ENCODE peak calls at places on chromosomes 6 and 20, in six cellular contexts. F is HFF-Myc, Z is fibroblast of lung, J is fibroblast of mammary gland, K is transverse colon, S is K562. R is an unnamed sample.
A peak's percentile ranks its signal among the peaks of the same experiment; 100 is the strongest.

GRCh38 chr20:62837790-62838458 is 21.1 kb downstream of the COL9A3 start:
- DNase-seq in F (peak; percentile 70), Z (peak; percentile 74), J (peak; percentile 47), K (peak; percentile 95), S (no peak), R (peak; percentile 87)

GRCh38 chr6:125203395-125203794 is 49.8 kb downstream of the TPD52L1 start:
- DNase-seq in F (no peak), Z (no peak), J (no peak), K (no peak), S (no peak), R (no peak)

GRCh38 chr6:71419954-71420692 is 131.5 kb downstream of the OGFRL1 start:
- DNase-seq in F (no peak), Z (peak; percentile 38), J (peak; percentile 30), K (peak; percentile 13), S (no peak), R (no peak)

GRCh38 chr6:105757512-105758200 is 328.5 kb upstream of the PRDM1 start:
- DNase-seq in F (no peak), Z (no peak), J (no peak), K (peak; percentile 18), S (no peak), R (no peak)

GRCh38 chr20:31862506-31862905 is 7.8 kb downstream of the DUSP15 start:
- DNase-seq in F (no peak), Z (no peak), J (no peak), K (no peak), S (no peak), R (no peak)

GRCh38 chr6:151914475-151914874 is 107.0 kb downstream of the ESR1 start:
- DNase-seq in F (no peak), Z (peak; percentile 0), J (peak; percentile 54), K (no peak), S (no peak), R (no peak)

GRCh38 chr6:50030777-50031562 is 9.2 kb upstream of the DEFB110 start:
- DNase-seq in F (no peak), Z (peak; percentile 21), J (peak; percentile 1), K (no peak), S (peak; percentile 12), R (no peak)

GRCh38 chr20:37382539-37383120 is 36.7 kb downstream of the SRC start:
- DNase-seq in F (no peak), Z (no peak), J (no peak), K (no peak), S (no peak), R (no peak)

GRCh38 chr6:15872252-15873103 is 209.7 kb upstream of the DTNBP1 start:
- DNase-seq in F (no peak), Z (peak; percentile 58), J (peak; percentile 73), K (no peak), S (no peak), R (no peak)

GRCh38 chr6:163790296-163790840 is 375.9 kb downstream of the QKI start:
- DNase-seq in F (no peak), Z (peak; percentile 59), J (peak; percentile 55), K (no peak), S (no peak), R (peak; percentile 76)

GRCh38 chr6:113594726-113595125 is 262.4 kb upstream of the MARCKS start:
- DNase-seq in F (no peak), Z (no peak), J (no peak), K (no peak), S (no peak), R (no peak)

GRCh38 chr6:7270320-7271204 is 42.4 kb downstream of the SSR1 start:
- DNase-seq in F (no peak), Z (no peak), J (no peak), K (no peak), S (no peak), R (no peak)

GRCh38 chr6:122399348-122400120 is at the start of gene HSF2:
- DNase-seq in F (peak; percentile 90), Z (peak; percentile 98), J (peak; percentile 98), K (peak; percentile 96), S (peak; percentile 95), R (peak; percentile 98)
- TF ChIP-seq CTCF in F (no peak), Z (peak; percentile 17), J (peak; percentile 14), K (peak; percentile 26), S (no peak), R (peak; percentile 26)

GRCh38 chr6:41503435-41503768 is 42.8 kb upstream of the FOXP4 start:
- DNase-seq in F (no peak), Z (peak; percentile 23), J (no peak), K (no peak), S (no peak), R (no peak)
- H3K4me3 ChIP-seq in F (no peak overlapping the region), Z (no peak overlapping the region), J (no peak overlapping the region), K (no peak overlapping the region), S (no peak overlapping the region), R (peak overlapping the region; percentile 30)

DNA sequence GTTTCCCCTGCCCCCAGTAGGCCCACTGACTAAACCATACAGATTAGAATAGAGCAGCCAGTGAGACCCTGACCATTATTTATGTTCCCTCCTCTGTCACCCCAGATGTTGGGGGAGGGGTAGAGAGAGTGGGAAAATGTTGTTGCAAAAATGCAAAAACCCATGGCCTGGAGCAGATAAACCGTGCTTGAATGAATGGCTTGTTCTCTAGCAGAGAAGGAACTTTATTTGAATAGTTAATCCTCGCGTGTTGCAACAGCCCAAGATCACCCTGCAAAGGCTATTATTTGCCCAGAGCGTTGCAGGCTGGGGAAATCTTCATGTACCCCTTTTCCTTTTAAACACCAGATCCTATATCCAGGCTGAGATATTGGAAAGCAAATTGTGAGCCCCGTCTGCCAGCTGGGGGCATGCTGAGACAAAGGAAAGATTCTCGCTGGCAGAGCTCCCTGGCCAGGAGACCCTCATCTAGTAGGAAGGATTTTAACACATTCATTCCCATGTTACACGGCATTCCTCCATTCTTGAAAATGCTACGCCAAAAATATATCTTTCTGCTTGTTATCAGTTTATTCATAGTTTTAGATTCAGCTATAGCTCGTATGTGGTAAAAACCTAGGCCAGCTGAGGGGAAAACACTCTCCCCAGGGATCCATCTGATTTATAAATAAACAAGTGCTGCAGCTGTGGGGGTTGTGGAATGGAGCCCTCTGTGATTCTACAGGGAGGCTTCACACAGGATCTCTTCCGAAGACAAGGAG is 53.0 kb downstream of the LINC00237 start:
- DNase-seq in F (no peak), Z (no peak), J (no peak), K (no peak), S (no peak), R (no peak)
- TF ChIP-seq CTCF in F (no peak), Z (no peak), J (no peak), K (no peak), S (no peak), R (no peak)

DNA sequence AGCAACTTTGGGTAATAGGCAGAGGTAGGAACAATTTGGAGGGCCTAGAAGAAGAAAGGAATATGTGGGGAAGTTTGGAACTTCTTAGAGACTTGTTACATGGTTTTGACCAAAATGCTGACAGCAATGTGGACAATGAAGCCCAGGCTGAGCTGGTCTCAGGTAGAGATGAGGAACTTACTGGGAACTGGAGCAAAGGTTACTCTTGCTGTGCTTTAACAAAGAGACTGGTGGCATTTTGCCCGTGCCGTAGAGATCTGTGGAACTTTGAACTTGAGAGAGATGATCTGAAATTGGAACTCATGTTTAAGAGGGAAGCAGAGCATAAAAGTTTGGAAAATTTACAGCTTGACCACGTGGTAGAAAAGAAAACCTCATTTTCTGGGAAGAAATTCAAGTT is 28.3 kb upstream of the TMEM200A start:
- DNase-seq in F (no peak), Z (no peak), J (no peak), K (peak; percentile 28), S (no peak), R (no peak)
- H3K4me3 ChIP-seq in F (no peak overlapping the region), Z (no peak overlapping the region), J (no peak overlapping the region), K (no peak overlapping the region), S (no peak overlapping the region), R (no peak overlapping the region)

DNA sequence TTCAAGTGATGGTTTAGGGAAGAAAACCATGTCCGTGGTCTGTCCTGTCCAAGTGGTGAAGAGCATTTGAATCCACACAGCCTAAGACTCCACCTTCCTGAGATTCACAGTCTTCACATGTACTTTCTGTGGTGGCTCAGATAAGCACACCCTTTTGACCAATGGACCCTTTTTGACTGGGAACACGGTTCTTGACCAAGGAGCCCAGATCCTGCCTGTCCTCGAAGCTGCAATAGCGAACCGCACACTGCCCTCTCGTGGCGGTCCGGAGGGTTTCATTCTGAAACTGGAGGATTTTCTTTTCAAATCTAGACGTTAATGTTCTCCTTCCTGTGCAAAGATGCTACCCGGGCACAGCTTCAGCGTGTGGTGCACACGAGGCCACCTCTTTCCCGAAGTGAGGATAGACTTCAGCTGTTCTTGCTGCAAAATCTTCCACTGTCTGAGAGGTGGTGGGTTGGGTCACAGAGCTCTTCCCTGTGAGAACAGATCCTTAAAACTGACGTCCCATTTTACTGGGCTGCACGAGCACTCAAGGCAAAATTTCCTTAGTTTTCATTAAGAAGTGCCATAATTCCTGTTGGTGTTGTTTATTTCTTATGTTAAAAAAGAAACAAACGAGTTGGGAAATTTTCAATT is 90.5 kb downstream of the SYNJ2 start:
- DNase-seq in F (no peak), Z (peak; percentile 81), J (peak; percentile 79), K (peak; percentile 75), S (peak; percentile 86), R (no peak)
- TF ChIP-seq CTCF in F (peak; percentile 79), Z (peak; percentile 84), J (peak; percentile 86), K (peak; percentile 82), S (peak; percentile 98), R (peak; percentile 85)

GRCh38 chr6:4186391-4186790 is 51.0 kb upstream of the ECI2 start:
- DNase-seq in F (no peak), Z (no peak), J (no peak), K (no peak), S (no peak), R (no peak)

GRCh38 chr6:4187480-4187879 is 52.1 kb upstream of the ECI2 start:
- DNase-seq in F (no peak), Z (no peak), J (no peak), K (no peak), S (no peak), R (no peak)

GRCh38 chr6:4191271-4191721 is 55.9 kb upstream of the ECI2 start:
- DNase-seq in F (no peak), Z (no peak), J (no peak), K (no peak), S (no peak), R (no peak)

GRCh38 chr6:4189249-4189648 is 53.9 kb upstream of the ECI2 start:
- DNase-seq in F (no peak), Z (no peak), J (no peak), K (no peak), S (no peak), R (no peak)

DNA sequence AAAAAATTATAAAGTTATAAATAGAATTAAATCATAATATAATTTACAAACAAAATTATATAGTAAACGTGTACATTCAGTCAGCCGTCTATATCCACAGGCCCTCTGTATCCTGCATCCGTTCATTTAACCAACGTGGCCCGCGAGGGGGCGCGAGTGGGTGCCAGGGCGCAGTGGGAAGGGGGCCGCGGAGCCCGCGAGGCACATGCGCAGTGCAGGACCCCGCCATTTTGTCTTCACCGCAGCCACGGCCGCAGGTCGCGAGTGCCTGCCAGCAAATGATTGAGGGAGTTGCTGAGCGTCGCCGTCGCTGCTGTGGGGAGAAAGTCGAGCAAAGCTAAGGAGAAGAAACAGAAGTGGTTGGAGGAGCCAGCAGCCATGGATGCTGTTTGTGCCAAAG is 53.4 kb upstream of the ECI2 start:
- DNase-seq in F (no peak), Z (no peak), J (no peak), K (no peak), S (no peak), R (no peak)
- H3K4me3 ChIP-seq in F (no peak overlapping the region), Z (no peak overlapping the region), J (no peak overlapping the region), K (no peak overlapping the region), S (no peak overlapping the region), R (no peak overlapping the region)

GRCh38 chr6:96468681-96469224 is 52.9 kb upstream of the UFL1 start:
- DNase-seq in F (no peak), Z (no peak), J (no peak), K (peak; percentile 16), S (no peak), R (no peak)
- TF ChIP-seq CTCF in F (no peak), Z (no peak), J (no peak), K (no peak), S (no peak), R (peak; percentile 27)

R was measured in retinal pigment epithelial cell.